ENCODE peak calls at places on chromosome 10, in seven cellular contexts. One of them, this sample, is unnamed.

GRCh38 chr10:119242191-119242590 is 34.8 kb downstream of the GRK5 start:
- DNase-seq in Panc1: no peak
- DNase-seq in transverse colon: no peak
- DNase-seq in heart right ventricle: no peak
- DNase-seq in GM23338: no peak
- DNase-seq in lung: no peak
- DNase-seq in AG04449: no peak
- DNase-seq in this sample: no peak

GRCh38 chr10:93751832-93752231 is 5.9 kb upstream of the LGI1 start:
- DNase-seq in Panc1: no peak
- DNase-seq in transverse colon: peak
- DNase-seq in heart right ventricle: no peak
- DNase-seq in GM23338: peak
- DNase-seq in lung: no peak
- DNase-seq in AG04449: no peak
- DNase-seq in this sample: no peak

GRCh38 chr10:27240212-27240890 is at the start of gene ACBD5:
- DNase-seq in Panc1: no peak
- DNase-seq in transverse colon: peak
- DNase-seq in heart right ventricle: peak
- DNase-seq in GM23338: peak
- DNase-seq in lung: peak
- DNase-seq in AG04449: no peak
- DNase-seq in this sample: peak

GRCh38 chr10:10432306-10433035 is 585.2 kb upstream of the CELF2 start:
- DNase-seq in Panc1: no peak
- DNase-seq in transverse colon: no peak
- DNase-seq in heart right ventricle: no peak
- DNase-seq in GM23338: no peak
- DNase-seq in lung: no peak
- DNase-seq in AG04449: no peak
- DNase-seq in this sample: no peak

GRCh38 chr10:58712982-58713381 is 200.3 kb downstream of the BICC1 start:
- DNase-seq in Panc1: no peak
- DNase-seq in transverse colon: no peak
- DNase-seq in heart right ventricle: no peak
- DNase-seq in GM23338: peak
- DNase-seq in lung: no peak
- DNase-seq in AG04449: no peak
- DNase-seq in this sample: no peak

GRCh38 chr10:101052285-101052684 is 9.5 kb upstream of the KAZALD1 start:
- DNase-seq in Panc1: no peak
- DNase-seq in transverse colon: no peak
- DNase-seq in heart right ventricle: no peak
- DNase-seq in GM23338: no peak
- DNase-seq in lung: no peak
- DNase-seq in AG04449: no peak
- DNase-seq in this sample: no peak

GRCh38 chr10:73432646-73433537 is 469 bp downstream of the MSS51 start:
- DNase-seq in Panc1: no peak
- DNase-seq in transverse colon: no peak
- DNase-seq in heart right ventricle: no peak
- DNase-seq in GM23338: no peak
- DNase-seq in lung: no peak
- DNase-seq in AG04449: no peak
- DNase-seq in this sample: no peak

GRCh38 chr10:75465110-75465509 is 33.7 kb downstream of the LRMDA start:
- DNase-seq in Panc1: no peak
- DNase-seq in transverse colon: no peak
- DNase-seq in heart right ventricle: no peak
- DNase-seq in GM23338: no peak
- DNase-seq in lung: no peak
- DNase-seq in AG04449: no peak
- DNase-seq in this sample: no peak

GRCh38 chr10:60732240-60733188 is 45.8 kb upstream of the CDK1 start:
- DNase-seq in Panc1: no peak
- DNase-seq in transverse colon: peak
- DNase-seq in heart right ventricle: no peak
- DNase-seq in GM23338: peak
- DNase-seq in lung: peak
- DNase-seq in AG04449: no peak
- DNase-seq in this sample: no peak

GRCh38 chr10:110275140-110275729 is 29.5 kb downstream of the SMNDC1 start:
- DNase-seq in Panc1: no peak
- DNase-seq in transverse colon: no peak
- DNase-seq in heart right ventricle: no peak
- DNase-seq in GM23338: no peak
- DNase-seq in lung: no peak
- DNase-seq in AG04449: no peak
- DNase-seq in this sample: no peak

GRCh38 chr10:42973411-42973810 is 103.5 kb upstream of the RET start:
- DNase-seq in Panc1: no peak
- DNase-seq in transverse colon: no peak
- DNase-seq in heart right ventricle: no peak
- DNase-seq in GM23338: no peak
- DNase-seq in lung: no peak
- DNase-seq in AG04449: no peak
- DNase-seq in this sample: no peak

GRCh38 chr10:3828404-3829192 is 43.6 kb upstream of the KLF6 start:
- DNase-seq in Panc1: no peak
- DNase-seq in transverse colon: no peak
- DNase-seq in heart right ventricle: no peak
- DNase-seq in GM23338: no peak
- DNase-seq in lung: no peak
- DNase-seq in AG04449: no peak
- DNase-seq in this sample: no peak

GRCh38 chr10:74585231-74586087 is 240.9 kb upstream of the KAT6B start:
- DNase-seq in Panc1: no peak
- DNase-seq in transverse colon: no peak
- DNase-seq in heart right ventricle: no peak
- DNase-seq in GM23338: no peak
- DNase-seq in lung: no peak
- DNase-seq in AG04449: no peak
- DNase-seq in this sample: peak

GRCh38 chr10:79979973-79980687 is 31.2 kb upstream of the SFTPD start:
- DNase-seq in Panc1: no peak
- DNase-seq in transverse colon: no peak
- DNase-seq in heart right ventricle: no peak
- DNase-seq in GM23338: peak
- DNase-seq in lung: peak
- DNase-seq in AG04449: no peak
- DNase-seq in this sample: no peak

GRCh38 chr10:105188737-105189463 is 547.8 kb downstream of the SORCS3 start:
- DNase-seq in Panc1: no peak
- DNase-seq in transverse colon: no peak
- DNase-seq in heart right ventricle: no peak
- DNase-seq in GM23338: no peak
- DNase-seq in lung: no peak
- DNase-seq in AG04449: no peak
- DNase-seq in this sample: no peak

GRCh38 chr10:131833446-131834080 is 67.2 kb upstream of the PPP2R2D start:
- DNase-seq in Panc1: no peak
- DNase-seq in transverse colon: no peak
- DNase-seq in heart right ventricle: no peak
- DNase-seq in GM23338: no peak
- DNase-seq in lung: no peak
- DNase-seq in AG04449: no peak
- DNase-seq in this sample: no peak

GRCh38 chr10:131831561-131831960 is 69.2 kb upstream of the PPP2R2D start:
- DNase-seq in Panc1: no peak
- DNase-seq in transverse colon: no peak
- DNase-seq in heart right ventricle: no peak
- DNase-seq in GM23338: no peak
- DNase-seq in lung: no peak
- DNase-seq in AG04449: no peak
- DNase-seq in this sample: no peak

GRCh38 chr10:131829156-131829930 is 71.5 kb upstream of the PPP2R2D start:
- DNase-seq in Panc1: no peak
- DNase-seq in transverse colon: no peak
- DNase-seq in heart right ventricle: no peak
- DNase-seq in GM23338: no peak
- DNase-seq in lung: no peak
- DNase-seq in AG04449: no peak
- DNase-seq in this sample: no peak

GRCh38 chr10:131832056-131832685 is 68.6 kb upstream of the PPP2R2D start:
- DNase-seq in Panc1: no peak
- DNase-seq in transverse colon: no peak
- DNase-seq in heart right ventricle: no peak
- DNase-seq in GM23338: no peak
- DNase-seq in lung: no peak
- DNase-seq in AG04449: no peak
- DNase-seq in this sample: no peak

GRCh38 chr10:131830446-131831130 is 70.2 kb upstream of the PPP2R2D start:
- DNase-seq in Panc1: no peak
- DNase-seq in transverse colon: no peak
- DNase-seq in heart right ventricle: no peak
- DNase-seq in GM23338: no peak
- DNase-seq in lung: no peak
- DNase-seq in AG04449: no peak
- DNase-seq in this sample: no peak
- TF ChIP-seq CTCF in Panc1: no peak
- TF ChIP-seq CTCF in transverse colon: no peak
- TF ChIP-seq CTCF in heart right ventricle: no peak
- TF ChIP-seq CTCF in GM23338: no peak
- TF ChIP-seq CTCF in lung: no peak
- TF ChIP-seq CTCF in AG04449: no peak
- TF ChIP-seq CTCF in this sample: no peak

DNA sequence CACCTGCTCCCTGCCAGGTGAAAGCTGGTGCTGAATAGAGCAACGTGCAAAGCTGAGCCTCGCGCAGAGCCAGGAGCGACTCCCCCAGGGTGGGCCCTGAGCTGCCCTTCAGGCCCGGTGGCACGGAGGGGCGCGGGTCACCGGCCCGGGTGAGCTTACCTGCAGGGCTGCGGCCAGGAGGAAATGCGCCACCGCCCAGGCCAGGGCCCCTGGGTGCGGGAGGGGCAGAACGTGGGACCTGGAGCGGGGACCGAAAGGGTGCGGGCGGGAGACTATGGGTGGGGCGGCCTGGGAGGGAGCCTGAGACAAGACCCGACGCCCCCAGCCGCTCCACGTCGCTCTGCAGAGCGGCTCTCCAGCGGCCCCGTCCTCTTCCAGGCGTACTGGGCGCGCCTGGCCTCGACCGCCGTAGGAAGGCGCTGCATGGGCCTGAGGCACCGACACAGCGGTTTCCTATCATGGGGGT is 122.1 kb downstream of the BTAF1 start:
- DNase-seq in Panc1: no peak
- DNase-seq in transverse colon: no peak
- DNase-seq in heart right ventricle: no peak
- DNase-seq in GM23338: peak
- DNase-seq in lung: no peak
- DNase-seq in AG04449: no peak
- DNase-seq in this sample: no peak
- H3K4me3 ChIP-seq in Panc1: no peak
- H3K4me3 ChIP-seq in transverse colon: no peak
- H3K4me3 ChIP-seq in heart right ventricle: no peak
- H3K4me3 ChIP-seq in GM23338: peak
- H3K4me3 ChIP-seq in lung: no peak
- H3K4me3 ChIP-seq in AG04449: no peak
- H3K4me3 ChIP-seq in this sample: no peak

GRCh38 chr10:130108934-130109604 is 1.6 kb downstream of the C10orf143 start:
- DNase-seq in Panc1: no peak
- DNase-seq in transverse colon: no peak
- DNase-seq in heart right ventricle: no peak
- DNase-seq in GM23338: no peak
- DNase-seq in lung: no peak
- DNase-seq in AG04449: no peak
- DNase-seq in this sample: no peak

GRCh38 chr10:130111848-130112180 is 1.2 kb upstream of the C10orf143 start:
- DNase-seq in Panc1: no peak
- DNase-seq in transverse colon: no peak
- DNase-seq in heart right ventricle: no peak
- DNase-seq in GM23338: no peak
- DNase-seq in lung: no peak
- DNase-seq in AG04449: no peak
- DNase-seq in this sample: no peak

GRCh38 chr10:130111115-130111847 is 651 bp upstream of the C10orf143 start:
- DNase-seq in Panc1: no peak
- DNase-seq in transverse colon: peak
- DNase-seq in heart right ventricle: peak
- DNase-seq in GM23338: peak
- DNase-seq in lung: peak
- DNase-seq in AG04449: peak
- DNase-seq in this sample: peak

GRCh38 chr10:130110236-130111114 is at the start of gene C10orf143:
- DNase-seq in Panc1: peak
- DNase-seq in transverse colon: peak
- DNase-seq in heart right ventricle: peak
- DNase-seq in GM23338: peak
- DNase-seq in lung: peak
- DNase-seq in AG04449: peak
- DNase-seq in this sample: peak

GRCh38 chr10:130109796-130110235 is 814 bp downstream of the C10orf143 start:
- DNase-seq in Panc1: peak
- DNase-seq in transverse colon: peak
- DNase-seq in heart right ventricle: peak
- DNase-seq in GM23338: peak
- DNase-seq in lung: peak
- DNase-seq in AG04449: peak
- DNase-seq in this sample: peak
- TF ChIP-seq CTCF in Panc1: peak
- TF ChIP-seq CTCF in transverse colon: peak
- TF ChIP-seq CTCF in heart right ventricle: peak
- TF ChIP-seq CTCF in GM23338: peak
- TF ChIP-seq CTCF in lung: peak
- TF ChIP-seq CTCF in AG04449: peak
- TF ChIP-seq CTCF in this sample: peak

GRCh38 chr10:35607475-35608316 is 2.6 kb downstream of the GJD4 start:
- DNase-seq in Panc1: no peak
- DNase-seq in transverse colon: no peak
- DNase-seq in heart right ventricle: no peak
- DNase-seq in GM23338: peak
- DNase-seq in lung: no peak
- DNase-seq in AG04449: no peak
- DNase-seq in this sample: no peak
- H3K4me3 ChIP-seq in Panc1: peak
- H3K4me3 ChIP-seq in transverse colon: peak
- H3K4me3 ChIP-seq in heart right ventricle: peak
- H3K4me3 ChIP-seq in GM23338: peak
- H3K4me3 ChIP-seq in lung: peak
- H3K4me3 ChIP-seq in AG04449: peak
- H3K4me3 ChIP-seq in this sample: no peak

GRCh38 chr10:55786461-55786860 is 574.6 kb downstream of the ZWINT start:
- DNase-seq in Panc1: no peak
- DNase-seq in transverse colon: no peak
- DNase-seq in heart right ventricle: no peak
- DNase-seq in GM23338: no peak
- DNase-seq in lung: no peak
- DNase-seq in AG04449: no peak
- DNase-seq in this sample: no peak

DNA sequence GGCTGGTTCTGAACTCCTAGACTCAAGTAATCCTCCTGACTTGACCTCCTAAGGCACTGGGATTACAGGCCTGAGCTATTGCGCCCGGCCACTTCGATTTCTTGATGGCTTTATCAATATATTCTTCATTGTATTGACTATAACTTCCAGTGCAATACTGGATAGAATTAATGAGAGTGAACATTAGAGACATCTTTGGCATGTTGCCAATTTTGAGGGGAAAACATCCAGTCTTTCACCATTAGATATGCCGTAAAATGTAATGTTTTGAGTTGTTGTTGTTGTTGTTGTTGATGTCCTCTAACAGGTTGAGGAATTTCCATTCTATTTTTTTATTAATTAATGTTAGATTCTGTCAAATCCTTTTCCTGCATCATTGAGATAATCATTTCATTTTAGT is 578.9 kb downstream of the ZWINT start:
- DNase-seq in Panc1: no peak
- DNase-seq in transverse colon: no peak
- DNase-seq in heart right ventricle: no peak
- DNase-seq in GM23338: no peak
- DNase-seq in lung: no peak
- DNase-seq in AG04449: no peak
- DNase-seq in this sample: no peak
- TF ChIP-seq CTCF in Panc1: no peak
- TF ChIP-seq CTCF in transverse colon: no peak
- TF ChIP-seq CTCF in heart right ventricle: no peak
- TF ChIP-seq CTCF in GM23338: no peak
- TF ChIP-seq CTCF in lung: no peak
- TF ChIP-seq CTCF in AG04449: no peak
- TF ChIP-seq CTCF in this sample: no peak

This sample was measured in GM12864.